ENCODE peak calls at places on chromosome X, in nine cellular contexts. One of them, this sample, is unnamed.

GRCh38 chrX:53630261-53630660 is 56.3 kb downstream of the HUWE1 start:
- DNase-seq in Caco-2: no peak
- DNase-seq in astrocyte of the spinal cord: no peak
- DNase-seq in endothelial cell: no peak
- DNase-seq in GM10248: no peak
- DNase-seq in cardiac muscle cell: no peak
- DNase-seq in WTC11: no peak
- DNase-seq in activated CD8-positive, alpha-beta T cell treated with anti-CD3 and anti-CD28 coated beads for 36 hours: no peak
- DNase-seq in sigmoid colon: no peak
- DNase-seq in this sample: no peak

GRCh38 chrX:135383249-135383648 is 38.5 kb upstream of the SMIM10L2A start:
- DNase-seq in endothelial cell: no peak
- DNase-seq in GM10248: no peak
- DNase-seq in WTC11: no peak
- DNase-seq in cardiac muscle cell: no peak
- DNase-seq in sigmoid colon: no peak
- DNase-seq in astrocyte of the spinal cord: no peak
- DNase-seq in Caco-2: no peak
- DNase-seq in activated CD8-positive, alpha-beta T cell treated with anti-CD3 and anti-CD28 coated beads for 36 hours: no peak
- DNase-seq in this sample: no peak

GRCh38 chrX:113906168-113906567 is 677.7 kb upstream of the HTR2C start:
- DNase-seq in WTC11: no peak
- DNase-seq in endothelial cell: no peak
- DNase-seq in cardiac muscle cell: peak
- DNase-seq in Caco-2: no peak
- DNase-seq in GM10248: no peak
- DNase-seq in activated CD8-positive, alpha-beta T cell treated with anti-CD3 and anti-CD28 coated beads for 36 hours: no peak
- DNase-seq in astrocyte of the spinal cord: no peak
- DNase-seq in sigmoid colon: no peak
- DNase-seq in this sample: no peak

GRCh38 chrX:39946822-39947221 is 150.9 kb downstream of the BCOR start:
- DNase-seq in activated CD8-positive, alpha-beta T cell treated with anti-CD3 and anti-CD28 coated beads for 36 hours: no peak
- DNase-seq in GM10248: no peak
- DNase-seq in Caco-2: no peak
- DNase-seq in endothelial cell: peak
- DNase-seq in cardiac muscle cell: no peak
- DNase-seq in WTC11: no peak
- DNase-seq in astrocyte of the spinal cord: peak
- DNase-seq in sigmoid colon: no peak
- DNase-seq in this sample: no peak

GRCh38 chrX:8565729-8566128 is 101.1 kb downstream of the VCX3B start:
- DNase-seq in astrocyte of the spinal cord: no peak
- DNase-seq in GM10248: no peak
- DNase-seq in sigmoid colon: no peak
- DNase-seq in activated CD8-positive, alpha-beta T cell treated with anti-CD3 and anti-CD28 coated beads for 36 hours: no peak
- DNase-seq in endothelial cell: no peak
- DNase-seq in Caco-2: no peak
- DNase-seq in WTC11: no peak
- DNase-seq in cardiac muscle cell: no peak
- DNase-seq in this sample: no peak

GRCh38 chrX:131764224-131764623 is 220.3 kb downstream of the OR13H1 start:
- DNase-seq in endothelial cell: no peak
- DNase-seq in GM10248: no peak
- DNase-seq in cardiac muscle cell: no peak
- DNase-seq in sigmoid colon: no peak
- DNase-seq in Caco-2: no peak
- DNase-seq in activated CD8-positive, alpha-beta T cell treated with anti-CD3 and anti-CD28 coated beads for 36 hours: no peak
- DNase-seq in astrocyte of the spinal cord: no peak
- DNase-seq in WTC11: no peak
- DNase-seq in this sample: no peak

GRCh38 chrX:123340691-123341090 is 156.6 kb downstream of the GRIA3 start:
- DNase-seq in activated CD8-positive, alpha-beta T cell treated with anti-CD3 and anti-CD28 coated beads for 36 hours: no peak
- DNase-seq in sigmoid colon: no peak
- DNase-seq in GM10248: no peak
- DNase-seq in astrocyte of the spinal cord: no peak
- DNase-seq in cardiac muscle cell: no peak
- DNase-seq in Caco-2: no peak
- DNase-seq in endothelial cell: no peak
- DNase-seq in WTC11: no peak
- DNase-seq in this sample: no peak

GRCh38 chrX:17377047-17377692 is 2.2 kb downstream of the NHS start:
- DNase-seq in Caco-2: peak
- DNase-seq in activated CD8-positive, alpha-beta T cell treated with anti-CD3 and anti-CD28 coated beads for 36 hours: peak
- DNase-seq in endothelial cell: peak
- DNase-seq in cardiac muscle cell: peak
- DNase-seq in astrocyte of the spinal cord: peak
- DNase-seq in GM10248: no peak
- DNase-seq in WTC11: peak
- DNase-seq in sigmoid colon: peak
- DNase-seq in this sample: no peak

GRCh38 chrX:53088136-53088974 is 5.6 kb upstream of the KANTR start:
- DNase-seq in sigmoid colon: peak
- DNase-seq in GM10248: peak
- DNase-seq in Caco-2: no peak
- DNase-seq in cardiac muscle cell: peak
- DNase-seq in endothelial cell: peak
- DNase-seq in astrocyte of the spinal cord: peak
- DNase-seq in WTC11: peak
- DNase-seq in activated CD8-positive, alpha-beta T cell treated with anti-CD3 and anti-CD28 coated beads for 36 hours: peak
- DNase-seq in this sample: peak

GRCh38 chrX:123201720-123202119 is 17.6 kb downstream of the GRIA3 start:
- DNase-seq in WTC11: no peak
- DNase-seq in GM10248: no peak
- DNase-seq in activated CD8-positive, alpha-beta T cell treated with anti-CD3 and anti-CD28 coated beads for 36 hours: no peak
- DNase-seq in endothelial cell: no peak
- DNase-seq in cardiac muscle cell: no peak
- DNase-seq in astrocyte of the spinal cord: no peak
- DNase-seq in Caco-2: no peak
- DNase-seq in sigmoid colon: no peak
- DNase-seq in this sample: no peak

GRCh38 chrX:42941671-42942070 is 163.7 kb upstream of the PPP1R2C start:
- DNase-seq in Caco-2: no peak
- DNase-seq in WTC11: no peak
- DNase-seq in cardiac muscle cell: no peak
- DNase-seq in GM10248: no peak
- DNase-seq in activated CD8-positive, alpha-beta T cell treated with anti-CD3 and anti-CD28 coated beads for 36 hours: no peak
- DNase-seq in astrocyte of the spinal cord: no peak
- DNase-seq in endothelial cell: no peak
- DNase-seq in sigmoid colon: no peak
- DNase-seq in this sample: no peak

GRCh38 chrX:41027388-41027787 is 57.9 kb upstream of the USP9X start:
- DNase-seq in activated CD8-positive, alpha-beta T cell treated with anti-CD3 and anti-CD28 coated beads for 36 hours: no peak
- DNase-seq in GM10248: no peak
- DNase-seq in sigmoid colon: no peak
- DNase-seq in WTC11: no peak
- DNase-seq in astrocyte of the spinal cord: peak
- DNase-seq in cardiac muscle cell: peak
- DNase-seq in endothelial cell: no peak
- DNase-seq in Caco-2: no peak
- DNase-seq in this sample: no peak

GRCh38 chrX:154358829-154359228 is 15.6 kb downstream of the FLNA start:
- DNase-seq in sigmoid colon: no peak
- DNase-seq in cardiac muscle cell: no peak
- DNase-seq in WTC11: no peak
- DNase-seq in Caco-2: no peak
- DNase-seq in activated CD8-positive, alpha-beta T cell treated with anti-CD3 and anti-CD28 coated beads for 36 hours: no peak
- DNase-seq in GM10248: no peak
- DNase-seq in endothelial cell: no peak
- DNase-seq in astrocyte of the spinal cord: no peak
- DNase-seq in this sample: no peak

GRCh38 chrX:55710701-55711100 is 6.8 kb upstream of the RRAGB start:
- DNase-seq in cardiac muscle cell: no peak
- DNase-seq in endothelial cell: no peak
- DNase-seq in WTC11: no peak
- DNase-seq in Caco-2: no peak
- DNase-seq in astrocyte of the spinal cord: peak
- DNase-seq in GM10248: no peak
- DNase-seq in sigmoid colon: no peak
- DNase-seq in activated CD8-positive, alpha-beta T cell treated with anti-CD3 and anti-CD28 coated beads for 36 hours: no peak
- DNase-seq in this sample: no peak

GRCh38 chrX:150143721-150144440 is 205.6 kb upstream of the EOLA2 start:
- DNase-seq in activated CD8-positive, alpha-beta T cell treated with anti-CD3 and anti-CD28 coated beads for 36 hours: no peak
- DNase-seq in Caco-2: no peak
- DNase-seq in WTC11: no peak
- DNase-seq in astrocyte of the spinal cord: no peak
- DNase-seq in endothelial cell: no peak
- DNase-seq in sigmoid colon: no peak
- DNase-seq in GM10248: no peak
- DNase-seq in cardiac muscle cell: no peak
- DNase-seq in this sample: no peak

GRCh38 chrX:150150780-150151125 is 212.4 kb upstream of the MAMLD1 start:
- DNase-seq in endothelial cell: no peak
- DNase-seq in sigmoid colon: no peak
- DNase-seq in astrocyte of the spinal cord: no peak
- DNase-seq in GM10248: no peak
- DNase-seq in cardiac muscle cell: no peak
- DNase-seq in Caco-2: no peak
- DNase-seq in activated CD8-positive, alpha-beta T cell treated with anti-CD3 and anti-CD28 coated beads for 36 hours: no peak
- DNase-seq in WTC11: no peak
- DNase-seq in this sample: no peak

GRCh38 chrX:150148749-150149672 is 210.7 kb upstream of the EOLA2 start:
- DNase-seq in endothelial cell: no peak
- DNase-seq in cardiac muscle cell: no peak
- DNase-seq in Caco-2: no peak
- DNase-seq in GM10248: no peak
- DNase-seq in sigmoid colon: no peak
- DNase-seq in activated CD8-positive, alpha-beta T cell treated with anti-CD3 and anti-CD28 coated beads for 36 hours: no peak
- DNase-seq in WTC11: no peak
- DNase-seq in astrocyte of the spinal cord: peak
- DNase-seq in this sample: no peak

GRCh38 chrX:150150081-150150779 is 211.9 kb upstream of the EOLA2 start:
- DNase-seq in cardiac muscle cell: no peak
- DNase-seq in GM10248: no peak
- DNase-seq in sigmoid colon: no peak
- DNase-seq in WTC11: no peak
- DNase-seq in Caco-2: no peak
- DNase-seq in activated CD8-positive, alpha-beta T cell treated with anti-CD3 and anti-CD28 coated beads for 36 hours: no peak
- DNase-seq in endothelial cell: no peak
- DNase-seq in astrocyte of the spinal cord: no peak
- DNase-seq in this sample: no peak

DNA sequence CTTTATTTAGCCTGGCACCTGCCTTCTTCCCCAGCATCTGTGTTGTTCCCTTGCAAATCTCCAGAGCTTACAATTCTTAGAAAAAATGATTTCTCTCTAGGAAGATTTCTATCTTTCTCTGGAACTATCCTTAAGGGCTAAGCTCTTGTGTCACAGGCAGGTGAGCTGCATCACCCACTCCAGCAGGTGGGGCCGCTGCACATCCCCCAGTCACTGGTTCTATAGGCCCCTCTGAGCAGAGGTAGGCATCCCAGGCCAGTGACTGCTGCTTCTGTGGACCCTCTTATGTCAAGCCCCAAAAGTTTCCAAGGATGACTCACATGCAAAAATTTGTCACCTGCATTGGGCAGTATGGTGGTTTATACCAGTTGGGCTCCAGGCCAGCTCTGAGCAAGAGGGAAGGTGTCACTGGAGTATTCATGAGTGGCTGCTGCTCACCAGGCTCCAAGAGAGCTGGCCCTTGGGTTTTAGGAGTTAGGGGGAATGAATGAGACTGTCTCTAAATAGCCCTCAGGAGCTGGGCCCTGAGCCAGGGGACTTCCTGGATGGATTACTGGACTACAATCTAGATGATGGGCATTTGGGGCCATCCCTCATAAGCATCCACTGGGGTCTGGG is 208.1 kb upstream of the EOLA2 start:
- DNase-seq in endothelial cell: no peak
- DNase-seq in WTC11: peak
- DNase-seq in sigmoid colon: no peak
- DNase-seq in Caco-2: no peak
- DNase-seq in cardiac muscle cell: no peak
- DNase-seq in astrocyte of the spinal cord: no peak
- DNase-seq in activated CD8-positive, alpha-beta T cell treated with anti-CD3 and anti-CD28 coated beads for 36 hours: peak
- DNase-seq in GM10248: no peak
- DNase-seq in this sample: no peak
- TF ChIP-seq CTCF in endothelial cell: no peak
- TF ChIP-seq CTCF in WTC11: no peak
- TF ChIP-seq CTCF in sigmoid colon: no peak
- TF ChIP-seq CTCF in Caco-2: no peak
- TF ChIP-seq CTCF in cardiac muscle cell: no peak
- TF ChIP-seq CTCF in astrocyte of the spinal cord: no peak
- TF ChIP-seq CTCF in activated CD8-positive, alpha-beta T cell treated with anti-CD3 and anti-CD28 coated beads for 36 hours: no peak
- TF ChIP-seq CTCF in GM10248: no peak
- TF ChIP-seq CTCF in this sample: no peak

DNA sequence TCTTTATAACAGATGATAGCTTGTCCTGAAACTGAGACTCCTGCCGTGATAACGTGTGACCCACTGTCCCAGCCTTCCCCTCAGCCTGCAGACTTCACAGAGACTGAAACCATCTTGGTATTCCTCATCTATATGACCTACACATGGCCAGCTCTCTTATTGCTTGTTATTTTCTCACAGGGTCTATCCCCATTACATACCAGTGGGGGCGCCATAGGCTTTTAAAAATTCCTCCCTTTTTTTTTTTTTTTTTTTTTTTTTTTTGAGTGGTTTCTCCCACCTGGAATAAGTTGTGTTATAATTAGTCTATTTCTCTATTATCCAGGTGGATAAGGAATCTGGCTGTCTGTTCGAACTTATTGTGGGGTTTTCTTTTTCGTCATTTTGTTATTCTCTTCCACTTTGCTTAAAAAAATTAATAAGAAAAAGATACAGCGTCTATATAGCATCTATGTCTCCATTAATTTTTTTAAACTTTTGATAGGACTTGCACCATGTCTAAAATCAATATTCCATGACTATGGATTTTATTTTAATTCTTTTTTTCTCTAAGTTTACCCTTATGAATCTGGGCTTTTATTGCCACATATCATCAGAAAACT is 47.2 kb downstream of the GYG2 start:
- DNase-seq in activated CD8-positive, alpha-beta T cell treated with anti-CD3 and anti-CD28 coated beads for 36 hours: no peak
- DNase-seq in WTC11: no peak
- DNase-seq in GM10248: no peak
- DNase-seq in cardiac muscle cell: no peak
- DNase-seq in sigmoid colon: no peak
- DNase-seq in Caco-2: no peak
- DNase-seq in endothelial cell: no peak
- DNase-seq in astrocyte of the spinal cord: peak
- DNase-seq in this sample: no peak
- TF ChIP-seq CTCF in activated CD8-positive, alpha-beta T cell treated with anti-CD3 and anti-CD28 coated beads for 36 hours: no peak
- TF ChIP-seq CTCF in WTC11: peak
- TF ChIP-seq CTCF in GM10248: no peak
- TF ChIP-seq CTCF in cardiac muscle cell: peak
- TF ChIP-seq CTCF in sigmoid colon: no peak
- TF ChIP-seq CTCF in Caco-2: no peak
- TF ChIP-seq CTCF in endothelial cell: peak
- TF ChIP-seq CTCF in astrocyte of the spinal cord: peak
- TF ChIP-seq CTCF in this sample: no peak

GRCh38 chrX:87578978-87579377 is 61.4 kb downstream of the KLHL4 start:
- DNase-seq in astrocyte of the spinal cord: no peak
- DNase-seq in endothelial cell: no peak
- DNase-seq in activated CD8-positive, alpha-beta T cell treated with anti-CD3 and anti-CD28 coated beads for 36 hours: no peak
- DNase-seq in cardiac muscle cell: no peak
- DNase-seq in sigmoid colon: no peak
- DNase-seq in WTC11: no peak
- DNase-seq in GM10248: no peak
- DNase-seq in Caco-2: no peak
- DNase-seq in this sample: no peak
- TF ChIP-seq CTCF in astrocyte of the spinal cord: peak
- TF ChIP-seq CTCF in endothelial cell: no peak
- TF ChIP-seq CTCF in activated CD8-positive, alpha-beta T cell treated with anti-CD3 and anti-CD28 coated beads for 36 hours: no peak
- TF ChIP-seq CTCF in cardiac muscle cell: peak
- TF ChIP-seq CTCF in sigmoid colon: no peak
- TF ChIP-seq CTCF in WTC11: no peak
- TF ChIP-seq CTCF in GM10248: no peak
- TF ChIP-seq CTCF in Caco-2: no peak
- TF ChIP-seq CTCF in this sample: no peak

GRCh38 chrX:85114776-85115175 is 111.1 kb downstream of the APOOL start:
- DNase-seq in activated CD8-positive, alpha-beta T cell treated with anti-CD3 and anti-CD28 coated beads for 36 hours: no peak
- DNase-seq in WTC11: no peak
- DNase-seq in GM10248: no peak
- DNase-seq in cardiac muscle cell: no peak
- DNase-seq in Caco-2: no peak
- DNase-seq in astrocyte of the spinal cord: no peak
- DNase-seq in sigmoid colon: no peak
- DNase-seq in endothelial cell: no peak
- DNase-seq in this sample: no peak
- TF ChIP-seq CTCF in activated CD8-positive, alpha-beta T cell treated with anti-CD3 and anti-CD28 coated beads for 36 hours: no peak
- TF ChIP-seq CTCF in WTC11: no peak
- TF ChIP-seq CTCF in GM10248: no peak
- TF ChIP-seq CTCF in cardiac muscle cell: no peak
- TF ChIP-seq CTCF in Caco-2: no peak
- TF ChIP-seq CTCF in astrocyte of the spinal cord: no peak
- TF ChIP-seq CTCF in sigmoid colon: no peak
- TF ChIP-seq CTCF in endothelial cell: no peak
- TF ChIP-seq CTCF in this sample: no peak